ENCODE peak calls at places on chromosomes 13 and 19, in four cellular contexts. Z is caudate nucleus; L is stimulated activated naive CD4-positive, alpha-beta T cell; E is activated CD4-positive, alpha-beta memory T cell treated with anti-CD3 and anti-CD28 coated beads, Interleukin-2, amount 10 ng/mL, durations not matched to agents 7 days and 5 days. Q is an unnamed sample.

GRCh38 chr13:114142640-114143490 is 10.4 kb upstream of the RASA3 start:
- DNase-seq in Z (no peak), L (peak), E (peak), Q (no peak)

GRCh38 chr19:1601613-1602064 is 3.6 kb downstream of the UQCR11 start:
- DNase-seq in Z (no peak), L (no peak), E (no peak), Q (no peak)

GRCh38 chr13:77874406-77874805 is 44.2 kb downstream of the EDNRB start:
- DNase-seq in Z (no peak), L (no peak), E (no peak), Q (no peak)

GRCh38 chr19:4866595-4867424 is 657 bp downstream of the PLIN3 start:
- DNase-seq in Z (no peak), L (peak), E (peak), Q (no peak)

GRCh38 chr13:80499536-80500280 is 158.8 kb upstream of the SPRY2 start:
- DNase-seq in Z (no peak), L (no peak), E (no peak), Q (no peak)

GRCh38 chr13:94192576-94192975 is 286.9 kb downstream of the DCT start:
- DNase-seq in Z (no peak), L (no peak), E (no peak), Q (no peak)

GRCh38 chr19:29714953-29715694 is at the start of gene C19orf12:
- DNase-seq in Z (peak), L (peak), E (peak), Q (peak)

GRCh38 chr19:3450796-3451411 is 29.4 kb downstream of the SMIM24 start:
- DNase-seq in Z (no peak), L (no peak), E (no peak), Q (no peak)

GRCh38 chr13:46796515-46797467 is at the start of gene ESD:
- DNase-seq in Z (peak), L (peak), E (peak), Q (peak)

GRCh38 chr19:55460670-55461258 is 678 bp downstream of the ISOC2 start:
- DNase-seq in Z (peak), L (no peak), E (peak), Q (no peak)

GRCh38 chr19:14425696-14426138 is 6.6 kb upstream of the DDX39A start:
- DNase-seq in Z (no peak), L (no peak), E (no peak), Q (no peak)